ENCODE peak calls at places on chromosomes 1 and 21, in eight cellular contexts. T is M059J, P is activated T-helper 1 cell treated with Interleukin-2 at 50 U/mL for 16 hours, A is EH, S is fibroblast of lung, U is pulmonary artery endothelial cell, Q is GM23248, L is BJ. F is an unnamed sample.

GRCh38 chr1:3384407-3384806 is 70.1 kb upstream of the ARHGEF16 start:
- DNase-seq in A (no peak), P (no peak), U (no peak), L (no peak), Q (peak; percentile 59), T (no peak), S (no peak), F (no peak)

GRCh38 chr1:32241011-32241763 is 5.8 kb upstream of the FAM167B start:
- DNase-seq in T (peak; percentile 80), L (no peak), U (no peak), Q (peak; percentile 84), S (peak; percentile 68), P (no peak), A (peak; percentile 67), F (no peak)

GRCh38 chr1:55195523-55196233 is 19.5 kb downstream of the USP24 start:
- DNase-seq in A (peak; percentile 44), P (no peak), Q (peak; percentile 69), S (no peak), T (no peak), U (no peak), L (peak; percentile 15), F (no peak)

GRCh38 chr21:42474982-42475381 is 21.0 kb downstream of the RSPH1 start:
- DNase-seq in T (peak; percentile 51), A (peak; percentile 10), S (no peak), U (no peak), L (no peak), P (no peak), Q (no peak), F (no peak)

GRCh38 chr1:115133440-115133839 is 44.1 kb upstream of the TSPAN2 start:
- DNase-seq in Q (peak; percentile 33), L (no peak), U (peak; percentile 32), P (no peak), T (peak; percentile 81), S (peak; percentile 89), A (peak; percentile 71), F (no peak)

GRCh38 chr1:39927538-39927937 is 25.8 kb upstream of the MYCL start:
- DNase-seq in A (peak; percentile 6), S (no peak), L (no peak), Q (peak; percentile 16), T (no peak), U (no peak), P (no peak), F (no peak)

GRCh38 chr1:154427173-154428139 is 22.3 kb downstream of the IL6R start:
- DNase-seq in S (peak; percentile 36), Q (no peak), U (no peak), P (no peak), A (no peak), L (no peak), T (peak; percentile 50), F (no peak)

GRCh38 chr1:222390181-222390580 is 157.7 kb downstream of the HHIPL2 start:
- DNase-seq in T (peak; percentile 74), P (no peak), A (peak; percentile 82), S (peak; percentile 82), U (no peak), L (no peak), Q (peak; percentile 79), F (no peak)

GRCh38 chr1:229107302-229107815 is 163.6 kb upstream of the RAB4A start:
- DNase-seq in S (no peak), A (no peak), T (no peak), U (no peak), Q (peak; percentile 12), L (no peak), P (no peak), F (no peak)

GRCh38 chr1:41728403-41729202 is 190.1 kb downstream of the HIVEP3 start:
- DNase-seq in S (no peak), U (no peak), T (no peak), P (no peak), L (no peak), A (no peak), Q (no peak), F (no peak)

GRCh38 chr1:147804942-147805723 is 44.7 kb upstream of the GJA5 start:
- DNase-seq in P (no peak), S (no peak), Q (no peak), L (no peak), T (no peak), A (peak; percentile 17), U (no peak), F (no peak)

GRCh38 chr1:73947009-73947408 is 251.0 kb downstream of the LRRIQ3 start:
- DNase-seq in T (no peak), A (no peak), Q (no peak), S (no peak), L (no peak), U (no peak), P (no peak), F (no peak)

GRCh38 chr1:2348346-2349275 is 42.7 kb downstream of the MORN1 start:
- DNase-seq in Q (no peak), L (no peak), A (no peak), S (no peak), P (no peak), U (no peak), T (no peak), F (peak; percentile 1)

GRCh38 chr1:202029171-202029665 is 18.8 kb downstream of the ELF3 start:
- DNase-seq in S (peak; percentile 89), P (no peak), T (peak; percentile 92), U (no peak), A (peak; percentile 92), Q (peak; percentile 89), L (peak; percentile 73), F (no peak)

GRCh38 chr1:239722080-239722479 is 335.7 kb downstream of the CHRM3 start:
- DNase-seq in S (no peak), Q (no peak), T (no peak), A (no peak), P (no peak), U (no peak), L (no peak), F (no peak)

GRCh38 chr1:47942238-47942629 is 55.0 kb downstream of the TRABD2B start:
- DNase-seq in A (no peak), Q (peak; percentile 27), T (no peak), P (no peak), U (no peak), L (no peak), S (no peak), F (no peak)

GRCh38 chr21:27681841-27682240 is 715.0 kb upstream of the ADAMTS5 start:
- DNase-seq in Q (peak; percentile 46), U (no peak), L (no peak), A (peak; percentile 34), S (peak; percentile 18), P (no peak), T (peak; percentile 32), F (no peak)

GRCh38 chr1:183642166-183642565 is 6.6 kb upstream of the ARPC5 start:
- DNase-seq in A (no peak), P (no peak), Q (no peak), S (no peak), U (no peak), L (no peak), T (no peak), F (no peak)

GRCh38 chr21:16013570-16013969 is 283.8 kb downstream of the USP25 start:
- DNase-seq in L (no peak), A (no peak), T (no peak), U (no peak), Q (no peak), P (no peak), S (no peak), F (no peak)

GRCh38 chr1:56908619-56909340 is 54.2 kb downstream of the C8A start:
- DNase-seq in U (no peak), L (no peak), Q (peak; percentile 75), T (no peak), P (no peak), A (peak; percentile 72), S (peak; percentile 66), F (no peak)

GRCh38 chr1:167860231-167860923 is 53.6 kb downstream of the ADCY10 start:
- DNase-seq in U (no peak), P (no peak), T (no peak), S (peak; percentile 24), Q (peak; percentile 40), L (no peak), A (peak; percentile 50), F (no peak)

GRCh38 chr1:193311226-193311948 is 125.0 kb upstream of the B3GALT2 start:
- DNase-seq in L (no peak), A (peak; percentile 27), U (no peak), T (peak; percentile 17), P (no peak), S (no peak), Q (no peak), F (no peak)

F was measured in effector CD4-positive, alpha-beta T cell.